ENCODE peak calls at places on chromosomes 1 and 21, in six cellular contexts. D, I, A, O, G and C are unnamed samples.
A peak's percentile ranks its signal among the peaks of the same experiment; 100 is the strongest.

GRCh38 chr1:30986755-30987154 is 78.2 kb upstream of the SDC3 start:
- DNase-seq in D (no peak), G (no peak), I (no peak), A (no peak), O (no peak), C (no peak)

GRCh38 chr1:23282967-23283366 is 61.1 kb downstream of the HNRNPR start:
- DNase-seq in I (no peak), A (no peak), D (no peak), O (no peak), G (no peak), C (no peak)

GRCh38 chr1:88330201-88330600 is 353.9 kb upstream of the PKN2 start:
- DNase-seq in A (no peak), I (no peak), G (no peak), O (no peak), D (no peak), C (no peak)

GRCh38 chr1:9671377-9672140 is 20.0 kb downstream of the PIK3CD start:
- DNase-seq in D (no peak), O (no peak), A (peak; percentile 58), I (no peak), G (peak; percentile 29), C (no peak)

GRCh38 chr1:61052393-61053280 is 29.7 kb upstream of the NFIA start:
- DNase-seq in A (no peak), G (no peak), D (no peak), O (no peak), I (peak; percentile 33), C (no peak)

GRCh38 chr1:212098340-212098739 is 62.8 kb downstream of the DTL start:
- DNase-seq in A (no peak), I (no peak), G (no peak), D (no peak), O (no peak), C (no peak)

GRCh38 chr1:211634931-211635330 is 40.5 kb downstream of the NEK2 start:
- DNase-seq in D (no peak), I (no peak), G (no peak), A (no peak), O (no peak), C (no peak)

GRCh38 chr1:108826081-108826635 is 30.7 kb downstream of the AKNAD1 start:
- DNase-seq in D (no peak), G (no peak), I (peak; percentile 46), A (no peak), O (no peak), C (no peak)

GRCh38 chr21:17343055-17343454 is 169.8 kb upstream of the CXADR start:
- DNase-seq in I (no peak), O (no peak), A (no peak), G (no peak), D (no peak), C (no peak)

GRCh38 chr1:182229907-182230522 is 161.6 kb downstream of the GLUL start:
- DNase-seq in O (no peak), D (no peak), G (no peak), I (no peak), A (no peak), C (no peak)

GRCh38 chr1:39173119-39173994 is 31.1 kb upstream of the MACF1 start:
- DNase-seq in O (no peak), D (no peak), G (no peak), I (peak; percentile 75), A (no peak), C (no peak)

GRCh38 chr1:171506525-171507304 is 21.4 kb downstream of the PRRC2C start:
- DNase-seq in I (no peak), G (no peak), D (no peak), A (no peak), O (no peak), C (no peak)

GRCh38 chr1:21077085-21077484 is 99.6 kb downstream of the EIF4G3 start:
- DNase-seq in G (no peak), I (no peak), O (no peak), D (no peak), A (no peak), C (no peak)

GRCh38 chr21:14815001-14815400 is 249.8 kb downstream of the NRIP1 start:
- DNase-seq in A (no peak), O (no peak), G (no peak), D (no peak), I (no peak), C (no peak)

GRCh38 chr1:56527548-56528302 is 51.6 kb downstream of the PLPP3 start:
- DNase-seq in O (no peak), I (no peak), A (no peak), G (no peak), D (no peak), C (no peak)

GRCh38 chr1:180631197-180631765 is 541 bp upstream of the XPR1 start:
- DNase-seq in A (no peak), I (no peak), D (no peak), O (no peak), G (no peak), C (no peak)

GRCh38 chr1:206982216-206982615 is 12.0 kb upstream of the FCAMR start:
- DNase-seq in G (peak; percentile 56), I (peak; percentile 79), D (peak; percentile 50), A (peak; percentile 62), O (peak; percentile 27), C (peak; percentile 36)

GRCh38 chr21:38712076-38712475 is 93.7 kb upstream of the ETS2 start:
- DNase-seq in O (no peak), D (no peak), I (peak; percentile 8), G (no peak), A (no peak), C (no peak)

GRCh38 chr1:6800728-6801127 is 15.5 kb downstream of the CAMTA1 start:
- DNase-seq in D (no peak), O (no peak), I (no peak), A (no peak), G (no peak), C (no peak)

GRCh38 chr1:68904472-68904871 is 407.6 kb upstream of the DEPDC1 start:
- DNase-seq in I (no peak), A (no peak), O (no peak), D (no peak), G (no peak), C (no peak)

GRCh38 chr1:15799928-15800835 is 7.3 kb downstream of the UQCRHL start:
- DNase-seq in O (no peak), D (peak; percentile 33), G (no peak), I (no peak), A (peak; percentile 69), C (no peak)

GRCh38 chr1:7885513-7886298 is 32.8 kb upstream of the UTS2 start:
- DNase-seq in A (peak; percentile 89), I (no peak), O (no peak), G (peak; percentile 33), D (no peak), C (no peak)

GRCh38 chr21:40054403-40054802 is 187.2 kb downstream of the PCP4 start:
- DNase-seq in I (no peak), O (no peak), A (peak; percentile 88), D (peak; percentile 36), G (no peak), C (no peak)

GRCh38 chr1:11691302-11691914 is at the start of gene DRAXIN:
- DNase-seq in D (no peak), O (no peak), G (no peak), I (no peak), A (no peak), C (no peak)